ENCODE peak calls at places on chromosome 17, in four cellular contexts. G, B, T and Y are unnamed samples. For H3K4me1, the result is how much of the 10 kb centered on the place peaks cover.

GRCh38 chr17:66518677-66519076 is 216.3 kb downstream of the PRKCA start:
- DNase-seq in G (no peak), B (no peak), T (no peak), Y (no peak)

GRCh38 chr17:62912363-62912762 is 53.7 kb upstream of the TANC2 start:
- DNase-seq in G (no peak), T (no peak), B (no peak), Y (no peak)

GRCh38 chr17:17782425-17783120 is 54.2 kb downstream of the SREBF1 start:
- DNase-seq in G (no peak), T (no peak), B (no peak), Y (no peak)

GRCh38 chr17:77382966-77383612 is 242.3 kb downstream of the SEC14L1 start:
- DNase-seq in B (no peak), T (no peak), G (no peak), Y (peak)

GRCh38 chr17:42436401-42436800 is 13.3 kb upstream of the CAVIN1 start:
- DNase-seq in B (no peak), T (no peak), G (no peak), Y (no peak)

GRCh38 chr17:76523084-76524037 is 14.1 kb downstream of the CYGB start:
- DNase-seq in B (peak), T (peak), G (peak), Y (peak)

GRCh38 chr17:7192271-7192937 is 13.2 kb upstream of the ASGR1 start:
- DNase-seq in G (no peak), T (no peak), B (no peak), Y (no peak)

GRCh38 chr17:59357219-59357699 is 25.8 kb downstream of the YPEL2 start:
- DNase-seq in T (no peak), B (no peak), G (no peak), Y (no peak)

GRCh38 chr17:50829336-50829735 is 6.0 kb upstream of the WFIKKN2 start:
- DNase-seq in B (no peak), G (no peak), T (no peak), Y (no peak)

GRCh38 chr17:72150632-72151460 is 30.0 kb downstream of the SOX9 start:
- DNase-seq in B (no peak), G (no peak), T (no peak), Y (no peak)

GRCh38 chr17:7561589-7562207 is at the start of gene SENP3:
- DNase-seq in B (peak), T (peak), G (peak), Y (peak)

GRCh38 chr17:66829386-66829864 is 5.5 kb upstream of the CACNG5 start:
- DNase-seq in B (peak), T (no peak), G (peak), Y (peak)

GRCh38 chr17:78820841-78821240 is 19.8 kb downstream of the USP36 start:
- DNase-seq in B (no peak), T (no peak), G (no peak), Y (no peak)

GRCh38 chr17:55625516-55625915 is 97.1 kb downstream of the TMEM100 start:
- DNase-seq in B (no peak), G (no peak), T (no peak), Y (no peak)

GRCh38 chr17:81317992-81318391 is 22.9 kb upstream of the SLC38A10 start:
- DNase-seq in G (no peak), B (no peak), T (no peak), Y (no peak)

GRCh38 chr17:30421592-30421991 is 42.9 kb downstream of the CPD start:
- DNase-seq in T (no peak), B (no peak), G (no peak), Y (no peak)

GRCh38 chr17:7502987-7503386 is 18.8 kb downstream of the POLR2A start:
- DNase-seq in G (no peak), T (no peak), B (no peak), Y (no peak)

GRCh38 chr17:31266042-31266441 is 31.0 kb downstream of the OMG start:
- DNase-seq in B (no peak), T (no peak), G (no peak), Y (no peak)

GRCh38 chr17:6546069-6546718 is 10.2 kb downstream of the PITPNM3 start:
- DNase-seq in T (no peak), B (no peak), G (no peak), Y (no peak)

GRCh38 chr17:18362509-18363020 is 785 bp downstream of the SHMT1 start:
- DNase-seq in T (peak), G (peak), B (peak), Y (no peak)

GRCh38 chr17:67156269-67157199 is 88.5 kb downstream of the HELZ start:
- DNase-seq in G (no peak), B (no peak), T (no peak), Y (no peak)

GRCh38 chr17:6569391-6570302 is 13.3 kb upstream of the PITPNM3 start:
- DNase-seq in G (no peak), B (no peak), T (no peak), Y (no peak)

GRCh38 chr17:45984368-45984767 is 14.7 kb upstream of the STH start:
- DNase-seq in T (no peak), B (no peak), G (no peak), Y (no peak)

GRCh38 chr17:8103549-8103948 is 14.8 kb downstream of the ALOXE3 start:
- DNase-seq in B (no peak), G (peak), T (no peak), Y (no peak)

GRCh38 chr17:70323269-70323668 is 153.9 kb downstream of the KCNJ2 start:
- DNase-seq in G (peak), B (no peak), T (no peak), Y (no peak)

GRCh38 chr17:12927541-12928425 is 90.0 kb downstream of the ELAC2 start:
- DNase-seq in G (no peak), B (peak), T (peak), Y (no peak)

GRCh38 chr17:31392002-31392855 is 754 bp downstream of the RAB11FIP4 start:
- DNase-seq in T (no peak), B (no peak), G (peak), Y (no peak)

GRCh38 chr17:66260265-66260664 is 31.1 kb upstream of the APOH start:
- DNase-seq in T (no peak), G (no peak), B (no peak), Y (no peak)

GRCh38 chr17:65527381-65527780 is 34.1 kb downstream of the AXIN2 start:
- DNase-seq in B (no peak), G (no peak), T (no peak), Y (no peak)

GRCh38 chr17:73575470-73576235 is 68.6 kb downstream of the SDK2 start:
- DNase-seq in G (no peak), B (no peak), T (no peak), Y (no peak)

GRCh38 chr17:29948460-29949185 is 7.2 kb downstream of the EFCAB5 start:
- DNase-seq in T (no peak), G (no peak), B (no peak), Y (no peak)

GRCh38 chr17:68627956-68628355 is 26.8 kb upstream of the FAM20A start:
- DNase-seq in B (no peak), T (no peak), G (peak), Y (no peak)

GRCh38 chr17:81823800-81824550 is 9.1 kb downstream of the MCRIP1 start:
- DNase-seq in B (no peak), G (no peak), T (no peak), Y (no peak)

GRCh38 chr17:51298508-51299371 is 38.4 kb downstream of the UTP18 start:
- DNase-seq in B (no peak), G (no peak), T (no peak), Y (peak)

GRCh38 chr17:76184266-76184665 is 43.2 kb upstream of the FOXJ1 start:
- DNase-seq in G (no peak), T (no peak), B (no peak), Y (no peak)

GRCh38 chr17:80609757-80610156 is 65.1 kb downstream of the RPTOR start:
- DNase-seq in B (no peak), G (no peak), T (no peak), Y (no peak)

GRCh38 chr17:78957076-78957475 is 22.6 kb downstream of the LGALS3BP start:
- DNase-seq in T (no peak), B (no peak), G (no peak), Y (no peak)

GRCh38 chr17:33121756-33122155 is 130.1 kb downstream of the SPACA3 start:
- DNase-seq in B (no peak), G (no peak), T (no peak), Y (no peak)

GRCh38 chr17:33121272-33121671 is 129.6 kb downstream of the SPACA3 start:
- DNase-seq in G (no peak), B (no peak), T (no peak), Y (no peak)

GRCh38 chr17:33118391-33118790 is 126.7 kb downstream of the SPACA3 start:
- DNase-seq in B (no peak), G (no peak), T (no peak), Y (no peak)

GRCh38 chr17:33115957-33116680 is 124.5 kb downstream of the SPACA3 start:
- DNase-seq in B (no peak), G (no peak), T (no peak), Y (no peak)

GRCh38 chr17:33120103-33120502 is 128.5 kb downstream of the SPACA3 start:
- DNase-seq in B (no peak), G (no peak), T (no peak), Y (no peak)
- H3K4me1 ChIP-seq in B (under half), G (under half), T (under half), Y (under half)

GRCh38 chr17:9890124-9890523 is 14.9 kb downstream of the RCVRN start:
- DNase-seq in B (no peak), G (peak), T (no peak), Y (no peak)
- TF ChIP-seq CTCF in B (no peak), G (peak), T (peak), Y (no peak)

GRCh38 chr17:37299257-37299985 is 76.4 kb upstream of the C17orf78 start:
- DNase-seq in B (no peak), G (no peak), T (no peak), Y (no peak)

GRCh38 chr17:37292429-37293139 is 83.2 kb upstream of the C17orf78 start:
- DNase-seq in B (no peak), T (no peak), G (peak), Y (no peak)

GRCh38 chr17:37294888-37295287 is 80.9 kb upstream of the C17orf78 start:
- DNase-seq in G (no peak), T (no peak), B (no peak), Y (no peak)

GRCh38 chr17:37291351-37291750 is 84.4 kb upstream of the C17orf78 start:
- DNase-seq in G (no peak), B (no peak), T (no peak), Y (no peak)

DNA sequence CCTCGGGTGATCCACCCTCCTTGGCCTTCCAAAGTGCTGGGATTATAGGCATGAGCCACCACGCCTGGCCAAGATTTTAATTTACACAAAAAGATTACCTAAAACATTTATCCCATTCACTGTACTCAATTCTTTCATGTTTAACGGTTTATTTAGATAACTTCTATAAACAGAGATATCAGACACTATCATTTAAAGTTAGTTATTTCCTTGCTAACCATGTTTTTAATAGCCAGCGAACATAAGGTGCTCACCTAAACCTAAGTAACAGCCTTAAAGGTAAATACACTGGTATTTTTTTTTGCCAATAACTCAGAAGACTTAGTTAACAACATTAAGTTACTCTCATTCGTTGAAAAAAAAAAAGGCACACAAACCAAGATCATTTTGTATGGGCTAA is 82.0 kb upstream of the C17orf78 start:
- DNase-seq in T (no peak), G (no peak), B (no peak), Y (no peak)
- H3K27ac ChIP-seq in T (no peak), G (no peak), B (no peak), Y (no peak)

GRCh38 chr17:40561294-40561870 is 3.9 kb downstream of the CCR7 start:
- DNase-seq in G (no peak), B (no peak), T (no peak), Y (no peak)

GRCh38 chr17:40563371-40564052 is 1.8 kb downstream of the CCR7 start:
- DNase-seq in B (no peak), G (no peak), T (no peak), Y (no peak)

GRCh38 chr17:40561871-40562611 is 3.2 kb downstream of the CCR7 start:
- DNase-seq in T (no peak), G (no peak), B (no peak), Y (no peak)

GRCh38 chr17:40564195-40564882 is 933 bp downstream of the CCR7 start:
- DNase-seq in B (no peak), T (no peak), G (no peak), Y (no peak)

GRCh38 chr17:40562841-40563370 is 2.4 kb downstream of the CCR7 start:
- DNase-seq in T (no peak), G (no peak), B (no peak), Y (no peak)
- H3K4me1 ChIP-seq in T (under half), G (under half), B (under half), Y (under half)

DNA sequence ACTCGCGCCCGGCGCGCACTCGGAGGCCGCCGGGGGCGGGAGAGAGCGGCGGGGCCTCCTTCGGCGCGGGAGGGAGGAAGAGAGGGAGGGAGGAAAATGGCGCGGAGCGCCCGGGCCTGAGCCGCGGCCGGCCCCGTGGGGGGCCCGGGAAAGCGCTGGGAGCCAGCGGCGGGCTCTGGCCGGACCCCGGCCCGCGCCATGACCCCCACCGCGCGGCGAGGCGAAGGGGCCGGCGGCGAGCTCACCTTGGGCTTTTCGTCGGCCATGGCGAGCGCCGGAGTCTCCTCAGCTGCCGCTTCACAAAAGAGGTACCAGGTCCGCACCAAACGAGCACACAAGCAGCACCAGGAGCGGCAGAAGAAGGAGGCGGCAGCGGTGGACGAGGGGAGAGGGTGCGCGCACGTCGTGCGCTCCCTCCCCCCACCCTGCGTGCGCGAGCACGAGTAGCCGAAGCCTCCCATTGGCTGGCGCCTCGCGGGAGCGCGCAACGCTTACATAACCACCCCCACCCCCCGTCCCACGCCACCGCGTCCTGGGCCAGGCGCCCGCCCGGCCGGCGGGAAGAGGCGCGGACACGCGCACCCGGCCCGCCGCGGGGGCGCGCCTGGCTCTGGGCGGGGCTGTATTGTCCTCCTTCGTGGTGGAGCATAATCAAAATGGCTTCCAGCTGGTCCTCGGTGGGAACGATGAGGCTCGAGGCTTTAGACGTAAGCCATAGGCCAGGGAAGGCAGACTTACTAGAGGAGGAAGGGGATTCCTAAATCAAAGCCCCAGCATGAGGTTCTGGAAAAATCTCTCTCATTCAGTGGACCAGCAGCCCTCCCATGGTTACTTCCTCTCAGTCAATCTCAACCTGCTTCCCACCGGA is at the start of gene SUMO2:
- DNase-seq in G (peak), B (peak), T (peak), Y (peak)
- TF ChIP-seq CTCF in G (peak), B (no peak), T (peak), Y (peak)

GRCh38 chr17:35214192-35214591 is 20.0 kb upstream of the SLC35G3 start:
- DNase-seq in B (no peak), T (no peak), G (no peak), Y (no peak)
- H3K27ac ChIP-seq in B (peak), T (peak), G (peak), Y (no peak)

GRCh38 chr17:48624118-48624517 is 2.0 kb downstream of the HOXB9 start:
- DNase-seq in T (no peak), B (no peak), G (no peak), Y (no peak)
- H3K4me1 ChIP-seq in T (under half), B (under half), G (under half), Y (under half)

DNA sequence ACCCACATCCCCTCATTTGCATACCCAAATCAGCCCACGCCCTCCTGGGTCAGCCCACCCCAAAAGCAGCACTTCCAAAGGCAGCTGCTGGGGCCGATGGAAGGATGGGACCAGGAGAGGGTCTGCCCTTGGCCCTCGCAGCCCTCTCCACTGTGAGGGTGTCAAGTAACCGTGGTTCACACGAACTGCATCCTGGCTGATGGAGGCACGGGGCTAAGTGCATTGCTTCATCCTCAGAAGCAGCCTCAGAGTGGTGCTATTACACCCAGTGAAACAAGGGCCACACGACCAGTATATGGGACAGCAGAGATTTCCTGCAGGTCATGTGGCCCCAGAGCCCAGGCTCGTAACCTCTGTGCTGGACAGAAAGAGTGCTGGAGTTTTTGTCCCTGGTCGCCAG is 13.2 kb upstream of the ATP2A3 start:
- DNase-seq in G (peak), B (peak), T (no peak), Y (no peak)
- TF ChIP-seq CTCF in G (no peak), B (no peak), T (no peak), Y (no peak)

DNA sequence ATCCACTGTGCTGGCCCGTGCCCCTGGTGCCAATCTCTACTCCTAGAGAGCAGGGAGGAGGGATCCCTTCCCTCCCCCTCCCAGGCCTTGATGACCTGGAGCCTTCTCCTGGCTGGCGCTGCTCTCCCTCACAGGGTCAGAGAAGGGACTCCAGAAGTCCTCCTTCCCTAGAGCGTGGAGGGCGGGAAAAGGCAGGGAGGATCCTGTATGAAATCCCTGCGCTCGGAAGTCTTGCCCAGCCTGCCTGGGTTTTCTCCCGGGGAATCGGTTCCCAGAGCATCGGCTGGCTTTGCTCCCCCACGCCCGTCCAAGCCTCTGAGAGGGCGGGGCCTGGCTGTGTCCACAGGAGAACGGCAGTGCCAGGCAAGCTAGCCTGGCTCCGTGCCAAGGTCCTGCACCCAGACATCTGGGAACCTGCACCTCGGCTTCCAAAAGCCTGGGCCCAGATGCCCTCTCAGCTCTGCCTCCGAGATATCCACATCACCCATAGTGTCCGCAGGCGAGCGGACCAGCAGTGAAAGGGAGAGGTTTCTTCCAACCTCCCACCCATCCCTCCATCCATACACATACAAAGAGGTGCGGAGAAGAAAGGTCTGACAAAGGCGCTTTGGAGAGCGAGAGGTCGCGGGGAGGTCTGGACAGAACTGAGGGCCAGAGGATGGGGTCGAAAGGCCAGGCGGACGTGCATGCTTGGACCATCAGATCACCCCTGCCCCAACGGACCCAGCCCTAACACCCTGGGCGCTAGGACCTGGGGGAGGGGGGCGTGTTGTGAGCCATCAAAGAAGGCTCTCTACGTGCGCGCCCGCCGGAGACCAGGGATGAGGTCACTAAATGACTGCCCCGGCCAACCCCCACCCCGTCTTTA is 1.1 kb downstream of the MPP2 start:
- DNase-seq in B (no peak), T (peak), G (peak), Y (peak)
- H3K27ac ChIP-seq in B (no peak), T (peak), G (no peak), Y (no peak)